ENCODE peak calls at places on chromosomes 7 and 10, in four cellular contexts. R, I, O and H are unnamed samples.

GRCh38 chr10:101331960-101332359 is 22.0 kb upstream of the BTRC start:
- DNase-seq in O (no peak), I (no peak), R (no peak), H (no peak)

GRCh38 chr10:112815238-112816032 is 134.6 kb upstream of the TCF7L2 start:
- DNase-seq in I (no peak), R (no peak), O (no peak), H (peak)

GRCh38 chr10:29387269-29387668 is 98.4 kb downstream of the LYZL1 start:
- DNase-seq in R (no peak), O (no peak), I (no peak), H (no peak)

GRCh38 chr7:132145466-132145865 is 430.8 kb downstream of the PLXNA4 start:
- DNase-seq in I (peak), O (no peak), R (no peak), H (no peak)

GRCh38 chr7:117085275-117085674 is 132.0 kb downstream of the ST7 start:
- DNase-seq in R (no peak), I (no peak), O (no peak), H (no peak)

GRCh38 chr7:154188330-154188729 is 136.1 kb downstream of the DPP6 start:
- DNase-seq in O (no peak), R (no peak), I (no peak), H (no peak)

GRCh38 chr10:112915590-112916572 is 34.2 kb upstream of the TCF7L2 start:
- DNase-seq in O (no peak), R (no peak), I (peak), H (no peak)

GRCh38 chr7:2922271-2922691 is 78.2 kb upstream of the GNA12 start:
- DNase-seq in I (no peak), O (no peak), R (no peak), H (no peak)

GRCh38 chr7:22219036-22219435 is 137.9 kb downstream of the RAPGEF5 start:
- DNase-seq in R (no peak), I (no peak), O (no peak), H (no peak)

GRCh38 chr10:112503643-112504042 is 56.6 kb downstream of the VTI1A start:
- DNase-seq in I (no peak), R (no peak), O (no peak), H (no peak)

GRCh38 chr10:43077421-43078171 is 727 bp downstream of the RET start:
- DNase-seq in I (no peak), R (no peak), O (peak), H (peak)

GRCh38 chr7:12146813-12147212 is 64.3 kb upstream of the TMEM106B start:
- DNase-seq in R (no peak), I (no peak), O (no peak), H (no peak)

GRCh38 chr10:92208736-92209135 is 82.1 kb downstream of the CPEB3 start:
- DNase-seq in I (no peak), O (no peak), R (no peak), H (no peak)

GRCh38 chr10:34392641-34393170 is 422.4 kb downstream of the PARD3 start:
- DNase-seq in O (no peak), R (no peak), I (no peak), H (no peak)

GRCh38 chr10:94010116-94010515 is 16.4 kb downstream of the PLCE1 start:
- DNase-seq in O (no peak), R (no peak), I (no peak), H (no peak)

GRCh38 chr7:45659496-45660139 is 85.5 kb downstream of the ADCY1 start:
- DNase-seq in I (no peak), O (no peak), R (no peak), H (no peak)

GRCh38 chr7:2787251-2787968 is 56.7 kb downstream of the GNA12 start:
- DNase-seq in R (no peak), I (no peak), O (no peak), H (no peak)

GRCh38 chr7:128425851-128426250 is 16.1 kb upstream of the IMPDH1 start:
- DNase-seq in O (peak), I (peak), R (peak), H (peak)

GRCh38 chr10:118101501-118101900 is 54.8 kb upstream of the RAB11FIP2 start:
- DNase-seq in I (no peak), O (no peak), R (no peak), H (no peak)

GRCh38 chr7:50733552-50733951 is 49.1 kb downstream of the GRB10 start:
- DNase-seq in R (no peak), O (no peak), I (peak), H (no peak)

GRCh38 chr7:29449569-29450260 is 113.9 kb upstream of the PRR15 start:
- DNase-seq in I (peak), R (no peak), O (no peak), H (no peak)

GRCh38 chr7:127250312-127251047 is 2.3 kb downstream of the GRM8 start:
- DNase-seq in I (no peak), O (no peak), R (no peak), H (no peak)

GRCh38 chr7:67907792-67908191 is 911.2 kb downstream of the TYW1 start:
- DNase-seq in R (no peak), O (no peak), I (no peak), H (no peak)

GRCh38 chr10:131242007-131242406 is 69.5 kb downstream of the TCERG1L start:
- DNase-seq in I (peak), O (peak), R (no peak), H (no peak)

GRCh38 chr10:3887885-3888476 is 103.0 kb upstream of the KLF6 start:
- DNase-seq in I (peak), R (peak), O (no peak), H (no peak)

GRCh38 chr10:85993840-85994507 is 372.6 kb downstream of the GRID1 start:
- DNase-seq in I (no peak), O (peak), R (no peak), H (no peak)

DNA sequence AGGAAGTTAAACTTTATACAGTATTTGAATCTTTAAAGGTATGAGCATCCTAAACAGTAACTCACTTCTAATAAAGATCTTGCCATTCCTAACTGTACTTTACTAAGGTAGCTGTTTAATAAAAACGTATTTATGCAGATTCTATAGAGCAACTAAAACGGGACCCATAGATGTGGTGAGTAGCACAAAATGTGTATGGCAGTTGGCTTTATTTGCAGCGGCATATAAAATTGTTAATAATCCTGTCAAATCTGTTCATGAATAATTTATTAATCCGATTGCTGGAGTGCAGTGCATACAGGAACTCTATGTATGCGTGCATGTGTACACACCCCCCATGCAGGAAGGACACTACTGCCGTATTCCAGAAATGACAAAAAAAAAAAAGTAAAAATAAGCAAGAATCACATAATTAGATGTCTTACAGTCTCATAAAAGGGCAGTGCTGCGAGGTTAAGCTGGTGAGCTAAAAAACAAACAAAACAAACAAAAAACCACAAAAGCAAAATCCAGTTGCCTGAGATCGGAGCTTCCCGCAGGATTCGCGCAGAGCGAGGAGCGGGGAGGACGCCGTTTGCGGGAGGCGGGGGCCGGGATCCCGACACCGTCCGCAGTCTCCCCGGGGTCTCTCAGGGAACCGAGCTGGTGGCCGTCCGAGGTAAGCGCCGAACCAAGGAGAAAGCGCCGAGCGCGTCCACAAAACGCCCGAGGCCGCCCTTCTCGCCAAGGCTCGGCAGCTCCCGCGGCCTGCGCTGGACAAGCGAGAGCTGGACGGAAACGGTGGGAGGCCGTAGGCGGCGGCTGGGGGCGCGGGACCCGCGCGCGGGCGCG is 518 bp upstream of the COMMD3 start:
- DNase-seq in O (peak), I (peak), R (no peak), H (no peak)
- TF ChIP-seq EP300 in O (no peak), I (no peak), R (no peak), H (no peak)

GRCh38 chr7:52320610-52321009 is 714.8 kb upstream of the POM121L12 start:
- DNase-seq in I (no peak), R (no peak), O (no peak), H (no peak)
- TF ChIP-seq EP300 in I (no peak), R (no peak), O (no peak), H (no peak)

GRCh38 chr10:18665079-18665478 is 5.8 kb downstream of the ARL5B start:
- DNase-seq in O (no peak), I (no peak), R (no peak), H (no peak)

GRCh38 chr10:18658301-18658991 is 785 bp upstream of the ARL5B start:
- DNase-seq in I (no peak), O (no peak), R (no peak), H (peak)

GRCh38 chr10:18660816-18661431 is 1.7 kb downstream of the ARL5B start:
- DNase-seq in O (no peak), R (no peak), I (no peak), H (no peak)

GRCh38 chr10:18659784-18660561 is 742 bp downstream of the ARL5B start:
- DNase-seq in R (no peak), O (peak), I (no peak), H (no peak)

DNA sequence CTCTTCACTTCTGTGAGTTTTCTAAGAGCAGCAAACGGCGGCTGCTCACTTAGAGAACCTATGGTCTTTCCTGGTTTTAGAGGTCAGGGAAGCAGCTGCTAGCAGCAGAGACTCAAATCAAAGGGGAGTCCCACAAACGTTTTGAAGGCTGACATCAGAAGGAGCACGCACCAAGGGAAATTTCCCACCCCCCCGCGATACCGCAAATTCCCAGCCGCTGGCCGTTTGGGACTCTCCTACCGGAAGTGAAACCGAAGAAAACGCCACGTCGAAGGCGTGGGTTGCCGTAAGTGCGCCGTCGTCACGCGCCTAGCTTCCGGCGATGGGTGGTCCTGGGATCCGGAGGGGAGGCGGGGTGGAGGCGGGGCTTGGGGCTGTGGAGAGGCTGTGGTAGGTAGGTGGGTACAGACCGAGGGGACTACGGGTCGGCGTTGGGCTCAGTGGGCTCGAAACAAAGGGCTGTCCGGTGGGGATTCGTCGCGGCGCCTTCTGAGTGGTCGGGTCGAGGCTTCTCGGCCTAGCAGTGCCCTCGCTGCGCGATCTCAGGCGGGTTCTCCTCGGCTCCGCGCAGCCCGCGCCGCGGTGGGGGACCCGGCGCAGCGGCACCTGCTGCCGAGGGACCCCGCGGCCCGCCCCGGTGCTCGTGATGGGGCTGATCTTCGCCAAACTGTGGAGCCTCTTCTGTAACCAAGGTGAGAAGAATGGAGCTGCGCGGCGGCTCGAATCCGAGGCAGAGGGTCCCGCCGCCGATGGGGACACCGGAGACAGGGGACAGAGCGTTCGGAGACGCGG is at the start of gene ARL5B:
- DNase-seq in I (peak), O (peak), R (peak), H (peak)
- TF ChIP-seq EP300 in I (no peak), O (no peak), R (peak), H (no peak)

GRCh38 chr10:64863836-64864235 is 1342.6 kb downstream of the REEP3 start:
- DNase-seq in I (no peak), R (no peak), O (peak), H (no peak)

GRCh38 chr10:64873088-64873487 is 1351.9 kb downstream of the REEP3 start:
- DNase-seq in I (no peak), R (no peak), O (no peak), H (no peak)

GRCh38 chr10:64867501-64867962 is 1346.3 kb downstream of the REEP3 start:
- DNase-seq in I (no peak), R (no peak), O (no peak), H (no peak)
- TF ChIP-seq EP300 in I (no peak), R (no peak), O (no peak), H (no peak)

GRCh38 chr10:91006752-91007346 is 86.0 kb upstream of the ANKRD1 start:
- DNase-seq in I (no peak), R (no peak), O (no peak), H (no peak)
- TF ChIP-seq EP300 in I (no peak), R (no peak), O (no peak), H (no peak)